ENCODE peak calls at places on chromosomes 13 and 19, in four cellular contexts. U, M, G and A are unnamed samples.

GRCh38 chr19:3975637-3976087 is 4.8 kb upstream of the DAPK3 start:
- DNase-seq in U (no peak), M (no peak), G (no peak), A (no peak)

GRCh38 chr13:38008636-38009035 is 139.1 kb upstream of the TRPC4 start:
- DNase-seq in U (no peak), M (no peak), G (no peak), A (no peak)

GRCh38 chr19:15265849-15266248 is 33.6 kb upstream of the EPHX3 start:
- DNase-seq in U (peak), M (peak), G (peak), A (peak)

GRCh38 chr13:39034085-39034484 is 3.8 kb downstream of the PROSER1 start:
- DNase-seq in U (no peak), M (no peak), G (no peak), A (no peak)

GRCh38 chr19:46913852-46914430 is 53.1 kb downstream of the ARHGAP35 start:
- DNase-seq in U (no peak), M (no peak), G (no peak), A (no peak)

GRCh38 chr13:32247887-32248286 is 67.3 kb downstream of the ZAR1L start:
- DNase-seq in U (no peak), M (no peak), G (no peak), A (peak)

GRCh38 chr19:55273978-55274707 is 5.8 kb downstream of the HSPBP1 start:
- DNase-seq in U (no peak), M (no peak), G (no peak), A (no peak)

GRCh38 chr19:13842294-13843103 is 34.4 kb upstream of the NANOS3 start:
- DNase-seq in U (no peak), M (peak), G (peak), A (no peak)

GRCh38 chr13:55199132-55199531 is 1941.6 kb upstream of the PRR20A start:
- DNase-seq in U (no peak), M (no peak), G (no peak), A (no peak)

GRCh38 chr19:47284324-47284899 is 9.7 kb downstream of the INAFM1 start:
- DNase-seq in U (no peak), M (no peak), G (no peak), A (peak)

GRCh38 chr19:39539165-39539518 is 819 bp downstream of the EID2 start:
- DNase-seq in U (no peak), M (no peak), G (no peak), A (no peak)

GRCh38 chr19:39542198-39542597 is 2.2 kb upstream of the EID2 start:
- DNase-seq in U (no peak), M (no peak), G (no peak), A (no peak)

GRCh38 chr19:39543477-39543857 is 3.5 kb upstream of the EID2 start:
- DNase-seq in U (no peak), M (no peak), G (no peak), A (no peak)

GRCh38 chr19:39540333-39540673 is 342 bp upstream of the EID2 start:
- DNase-seq in U (no peak), M (no peak), G (no peak), A (no peak)

GRCh38 chr19:39539519-39540332 is at the start of gene EID2:
- DNase-seq in U (peak), M (peak), G (peak), A (peak)
- TF ChIP-seq CTCF in U (peak), M (peak), G (peak), A (peak)

DNA sequence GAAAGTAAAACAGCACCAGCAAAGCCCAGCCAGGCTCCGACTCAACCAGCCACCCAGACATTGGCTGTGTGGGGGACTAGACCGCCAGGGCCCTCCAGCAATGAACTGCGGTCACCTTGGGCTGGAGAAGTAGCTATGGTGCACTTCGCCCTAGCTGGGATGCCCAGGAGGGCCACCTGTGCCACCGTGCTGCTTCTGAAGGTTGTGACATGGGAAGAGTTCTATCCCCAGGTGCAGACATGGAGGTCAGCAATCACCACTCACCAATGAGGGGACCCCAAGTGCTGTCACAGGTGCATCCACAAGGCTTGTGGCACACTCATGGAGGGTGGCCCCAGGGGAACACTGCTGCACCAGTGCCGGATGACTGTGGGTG is 73.4 kb downstream of the CEBPG start:
- DNase-seq in U (no peak), M (no peak), G (no peak), A (no peak)
- TF ChIP-seq CTCF in U (no peak), M (no peak), G (no peak), A (no peak)

GRCh38 chr19:4976412-4977298 is 7.7 kb downstream of the KDM4B start:
- DNase-seq in U (no peak), M (peak), G (peak), A (peak)
- TF ChIP-seq CTCF in U (peak), M (peak), G (peak), A (peak)

GRCh38 chr13:110715395-110716234 is 2.1 kb downstream of the ING1 start:
- DNase-seq in U (peak), M (peak), G (peak), A (peak)
- TF ChIP-seq CTCF in U (peak), M (no peak), G (peak), A (peak)

GRCh38 chr13:24540236-24541126 is 27.9 kb upstream of the PARP4 start:
- DNase-seq in U (no peak), M (no peak), G (no peak), A (no peak)
- TF ChIP-seq CTCF in U (peak), M (no peak), G (no peak), A (peak)